ENCODE peak calls at places on chromosomes 13 and 19, in five cellular contexts. One of them, this sample, is unnamed.

GRCh38 chr19:7460562-7460966 is 28.3 kb downstream of the PEX11G start:
- DNase-seq in fibroblast of lung: peak; percentile 94
- DNase-seq in aorta: no peak
- DNase-seq in psoas muscle: no peak
- DNase-seq in BJ: no peak
- DNase-seq in this sample: no peak

GRCh38 chr19:35044317-35045117 is 3.0 kb downstream of the HPN start:
- DNase-seq in fibroblast of lung: peak; percentile 18
- DNase-seq in BJ: no peak
- DNase-seq in psoas muscle: peak; percentile 63
- DNase-seq in aorta: peak; percentile 65
- DNase-seq in this sample: peak; percentile 50

GRCh38 chr13:52377898-52378297 is 28.1 kb downstream of the THSD1 start:
- DNase-seq in psoas muscle: no peak
- DNase-seq in BJ: no peak
- DNase-seq in aorta: no peak
- DNase-seq in fibroblast of lung: no peak
- DNase-seq in this sample: no peak

GRCh38 chr13:97332725-97333124 is 101.2 kb upstream of the RAP2A start:
- DNase-seq in fibroblast of lung: no peak
- DNase-seq in psoas muscle: no peak
- DNase-seq in aorta: no peak
- DNase-seq in BJ: no peak
- DNase-seq in this sample: no peak

GRCh38 chr19:46076951-46077814 is 36.4 kb upstream of the IGFL4 start:
- DNase-seq in aorta: no peak
- DNase-seq in psoas muscle: no peak
- DNase-seq in fibroblast of lung: peak; percentile 75
- DNase-seq in BJ: no peak
- DNase-seq in this sample: peak; percentile 58

GRCh38 chr19:41997851-41998229 is 3.8 kb upstream of the ATP1A3 start:
- DNase-seq in aorta: no peak
- DNase-seq in fibroblast of lung: no peak
- DNase-seq in BJ: no peak
- DNase-seq in psoas muscle: no peak
- DNase-seq in this sample: no peak

GRCh38 chr19:19133985-19134384 is 4.3 kb downstream of the TMEM161A start:
- DNase-seq in psoas muscle: no peak
- DNase-seq in aorta: no peak
- DNase-seq in fibroblast of lung: no peak
- DNase-seq in BJ: no peak
- DNase-seq in this sample: no peak

GRCh38 chr13:69619651-69620050 is 488.0 kb upstream of the ATXN8OS start:
- DNase-seq in psoas muscle: no peak
- DNase-seq in aorta: no peak
- DNase-seq in fibroblast of lung: no peak
- DNase-seq in BJ: no peak
- DNase-seq in this sample: no peak

GRCh38 chr19:34452671-34453253 is 24.6 kb downstream of the UBA2 start:
- DNase-seq in aorta: no peak
- DNase-seq in fibroblast of lung: no peak
- DNase-seq in psoas muscle: no peak
- DNase-seq in BJ: no peak
- DNase-seq in this sample: no peak

GRCh38 chr19:38319421-38320258 is at the start of gene KCNK6:
- DNase-seq in fibroblast of lung: peak; percentile 35
- DNase-seq in aorta: peak; percentile 73
- DNase-seq in BJ: no peak
- DNase-seq in psoas muscle: peak; percentile 39
- DNase-seq in this sample: peak; percentile 40

GRCh38 chr13:80276371-80277289 is 64.3 kb downstream of the SPRY2 start:
- DNase-seq in BJ: no peak
- DNase-seq in aorta: no peak
- DNase-seq in fibroblast of lung: peak; percentile 79
- DNase-seq in psoas muscle: no peak
- DNase-seq in this sample: no peak

GRCh38 chr13:59744747-59745394 is 418.9 kb downstream of the DIAPH3 start:
- DNase-seq in fibroblast of lung: no peak
- DNase-seq in psoas muscle: no peak
- DNase-seq in BJ: no peak
- DNase-seq in aorta: no peak
- DNase-seq in this sample: no peak

GRCh38 chr13:112722433-112723250 is 32.8 kb downstream of the ATP11A start:
- DNase-seq in psoas muscle: no peak
- DNase-seq in BJ: no peak
- DNase-seq in fibroblast of lung: peak; percentile 96
- DNase-seq in aorta: no peak
- DNase-seq in this sample: peak; percentile 67

GRCh38 chr13:48643159-48643558 is 10.6 kb upstream of the CYSLTR2 start:
- DNase-seq in aorta: no peak
- DNase-seq in fibroblast of lung: no peak
- DNase-seq in BJ: no peak
- DNase-seq in psoas muscle: no peak
- DNase-seq in this sample: no peak

GRCh38 chr13:49457221-49457620 is 13.1 kb downstream of the SETDB2 start:
- DNase-seq in BJ: no peak
- DNase-seq in psoas muscle: no peak
- DNase-seq in fibroblast of lung: peak; percentile 50
- DNase-seq in aorta: peak; percentile 56
- DNase-seq in this sample: no peak

GRCh38 chr13:93254775-93255174 is 28.2 kb downstream of the GPC6 start:
- DNase-seq in aorta: no peak
- DNase-seq in psoas muscle: no peak
- DNase-seq in BJ: no peak
- DNase-seq in fibroblast of lung: peak; percentile 71
- DNase-seq in this sample: no peak

GRCh38 chr13:98658131-98658530 is 81.2 kb upstream of the STK24 start:
- DNase-seq in fibroblast of lung: no peak
- DNase-seq in BJ: no peak
- DNase-seq in psoas muscle: no peak
- DNase-seq in aorta: no peak
- DNase-seq in this sample: no peak

GRCh38 chr19:46970815-46971214 is 48.8 kb upstream of the NPAS1 start:
- DNase-seq in BJ: peak; percentile 94
- DNase-seq in psoas muscle: no peak
- DNase-seq in fibroblast of lung: peak; percentile 37
- DNase-seq in aorta: peak; percentile 30
- DNase-seq in this sample: no peak

GRCh38 chr13:87057807-87058520 is 613.2 kb upstream of the SLITRK5 start:
- DNase-seq in psoas muscle: no peak
- DNase-seq in aorta: no peak
- DNase-seq in BJ: no peak
- DNase-seq in fibroblast of lung: no peak
- DNase-seq in this sample: no peak

GRCh38 chr13:47546265-47546962 is 454.7 kb downstream of the SUCLA2 start:
- DNase-seq in aorta: no peak
- DNase-seq in psoas muscle: no peak
- DNase-seq in fibroblast of lung: no peak
- DNase-seq in BJ: no peak
- DNase-seq in this sample: no peak

GRCh38 chr13:85864963-85865530 is 65.8 kb upstream of the SLITRK6 start:
- DNase-seq in aorta: no peak
- DNase-seq in BJ: no peak
- DNase-seq in psoas muscle: no peak
- DNase-seq in fibroblast of lung: peak; percentile 3
- DNase-seq in this sample: no peak

GRCh38 chr13:113518080-113518803 is 27.7 kb upstream of the DCUN1D2 start:
- DNase-seq in fibroblast of lung: no peak
- DNase-seq in aorta: no peak
- DNase-seq in BJ: no peak
- DNase-seq in psoas muscle: no peak
- DNase-seq in this sample: no peak

GRCh38 chr13:79435549-79435948 is 29.5 kb upstream of the RBM26 start:
- DNase-seq in psoas muscle: no peak
- DNase-seq in fibroblast of lung: peak; percentile 83
- DNase-seq in BJ: peak; percentile 64
- DNase-seq in aorta: no peak
- DNase-seq in this sample: no peak

GRCh38 chr13:36151591-36151990 is 20.4 kb upstream of the DCLK1 start:
- DNase-seq in aorta: no peak
- DNase-seq in BJ: no peak
- DNase-seq in psoas muscle: no peak
- DNase-seq in fibroblast of lung: no peak
- DNase-seq in this sample: no peak

GRCh38 chr13:114140909-114141255 is 8.5 kb upstream of the RASA3 start:
- DNase-seq in aorta: no peak
- DNase-seq in BJ: no peak
- DNase-seq in psoas muscle: no peak
- DNase-seq in fibroblast of lung: no peak
- DNase-seq in this sample: no peak

GRCh38 chr13:100584901-100585300 is 3.7 kb downstream of the GGACT start:
- DNase-seq in aorta: no peak
- DNase-seq in psoas muscle: no peak
- DNase-seq in fibroblast of lung: peak; percentile 85
- DNase-seq in BJ: no peak
- DNase-seq in this sample: no peak

GRCh38 chr13:113187263-113187669 is 21.2 kb downstream of the PCID2 start:
- DNase-seq in aorta: peak; percentile 89
- DNase-seq in fibroblast of lung: peak; percentile 100
- DNase-seq in BJ: peak; percentile 99
- DNase-seq in psoas muscle: peak; percentile 93
- DNase-seq in this sample: peak; percentile 61

GRCh38 chr13:47241446-47241845 is 344.6 kb upstream of the HTR2A start:
- DNase-seq in psoas muscle: no peak
- DNase-seq in BJ: no peak
- DNase-seq in fibroblast of lung: no peak
- DNase-seq in aorta: no peak
- DNase-seq in this sample: no peak

GRCh38 chr19:2969104-2969504 is 8.3 kb upstream of the TLE6 start:
- DNase-seq in psoas muscle: no peak
- DNase-seq in BJ: no peak
- DNase-seq in aorta: no peak
- DNase-seq in fibroblast of lung: peak; percentile 11
- DNase-seq in this sample: peak; percentile 77

GRCh38 chr13:33367931-33368330 is 82.4 kb upstream of the STARD13 start:
- DNase-seq in fibroblast of lung: no peak
- DNase-seq in BJ: no peak
- DNase-seq in psoas muscle: no peak
- DNase-seq in aorta: no peak
- DNase-seq in this sample: no peak

GRCh38 chr13:33542309-33543088 is 256.9 kb upstream of the STARD13 start:
- DNase-seq in aorta: peak; percentile 99
- DNase-seq in psoas muscle: peak; percentile 99
- DNase-seq in BJ: peak; percentile 95
- DNase-seq in fibroblast of lung: peak; percentile 99
- DNase-seq in this sample: peak; percentile 99

GRCh38 chr19:55778331-55778730 is 9.4 kb downstream of the RFPL4AL1 start:
- DNase-seq in aorta: no peak
- DNase-seq in BJ: no peak
- DNase-seq in fibroblast of lung: no peak
- DNase-seq in psoas muscle: no peak
- DNase-seq in this sample: no peak

GRCh38 chr19:41993612-41994483 is at the start of gene ATP1A3:
- DNase-seq in BJ: no peak
- DNase-seq in fibroblast of lung: peak; percentile 30
- DNase-seq in psoas muscle: peak; percentile 46
- DNase-seq in aorta: no peak
- DNase-seq in this sample: no peak

GRCh38 chr19:44552324-44552723 is 22.8 kb upstream of the CEACAM20 start:
- DNase-seq in aorta: no peak
- DNase-seq in BJ: no peak
- DNase-seq in fibroblast of lung: no peak
- DNase-seq in psoas muscle: no peak
- DNase-seq in this sample: no peak

GRCh38 chr13:73171926-73172325 is 113.1 kb downstream of the KLF5 start:
- DNase-seq in psoas muscle: no peak
- DNase-seq in BJ: no peak
- DNase-seq in fibroblast of lung: peak; percentile 52
- DNase-seq in aorta: no peak
- DNase-seq in this sample: no peak

GRCh38 chr13:34900288-34900739 is 41.8 kb upstream of the NBEA start:
- DNase-seq in BJ: no peak
- DNase-seq in fibroblast of lung: no peak
- DNase-seq in aorta: no peak
- DNase-seq in psoas muscle: no peak
- DNase-seq in this sample: no peak
- H3K27me3 ChIP-seq in BJ: no peaks in the 10 kb centered on the region
- H3K27me3 ChIP-seq in fibroblast of lung: no peaks in the 10 kb centered on the region
- H3K27me3 ChIP-seq in aorta: no peaks in the 10 kb centered on the region
- H3K27me3 ChIP-seq in psoas muscle: no peaks in the 10 kb centered on the region
- H3K27me3 ChIP-seq in this sample: no peaks in the 10 kb centered on the region

DNA sequence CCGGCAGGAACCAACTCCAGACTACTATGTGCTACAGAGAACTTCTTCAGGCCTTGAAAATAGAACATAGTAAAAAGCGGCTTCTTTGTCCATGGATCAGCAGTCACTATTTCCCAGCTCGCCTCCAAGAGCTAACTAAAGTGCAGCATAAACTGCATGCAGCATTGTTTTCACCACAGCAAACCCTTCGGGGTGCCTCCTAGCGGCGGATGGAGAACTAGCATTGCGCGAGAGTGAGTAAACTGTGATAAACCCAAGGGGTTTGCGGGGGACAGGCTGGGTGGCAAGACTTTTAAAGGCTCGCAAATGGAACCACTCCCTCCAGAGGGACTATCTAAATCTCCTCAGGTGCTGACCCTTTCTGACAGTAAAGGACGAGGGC is 21.6 kb upstream of the SGCG start:
- DNase-seq in BJ: no peak
- DNase-seq in fibroblast of lung: peak; percentile 12
- DNase-seq in psoas muscle: peak; percentile 47
- DNase-seq in aorta: peak; percentile 66
- DNase-seq in this sample: no peak
- H3K27me3 ChIP-seq in BJ: peaks cover 4% of the 10 kb centered on the region
- H3K27me3 ChIP-seq in fibroblast of lung: peaks cover 10% of the 10 kb centered on the region
- H3K27me3 ChIP-seq in psoas muscle: no peaks in the 10 kb centered on the region
- H3K27me3 ChIP-seq in aorta: no peaks in the 10 kb centered on the region
- H3K27me3 ChIP-seq in this sample: no peaks in the 10 kb centered on the region

DNA sequence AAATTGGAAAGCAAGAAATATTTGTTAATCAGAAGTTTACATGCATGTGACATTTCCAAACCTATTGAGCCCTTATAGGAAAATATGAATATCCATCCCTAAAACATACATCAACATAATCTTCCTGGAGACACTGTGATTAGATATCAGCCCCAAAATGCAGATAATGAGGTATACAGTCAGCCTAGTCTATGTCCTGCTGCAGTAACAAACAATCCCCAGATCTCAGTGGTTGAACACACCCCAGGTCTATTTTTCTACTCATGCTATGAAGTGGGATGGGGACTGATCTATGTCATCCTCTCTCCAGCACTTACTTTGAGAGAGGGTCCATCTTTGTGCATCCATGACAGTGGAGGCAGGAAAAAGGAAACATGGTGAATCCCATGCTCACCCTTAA is 31.2 kb downstream of the CACNA1A start:
- DNase-seq in BJ: no peak
- DNase-seq in psoas muscle: no peak
- DNase-seq in aorta: no peak
- DNase-seq in fibroblast of lung: no peak
- DNase-seq in this sample: no peak
- H3K27me3 ChIP-seq in BJ: no peaks in the 10 kb centered on the region
- H3K27me3 ChIP-seq in psoas muscle: no peaks in the 10 kb centered on the region
- H3K27me3 ChIP-seq in aorta: peaks cover 2% of the 10 kb centered on the region
- H3K27me3 ChIP-seq in fibroblast of lung: no peaks in the 10 kb centered on the region
- H3K27me3 ChIP-seq in this sample: no peaks in the 10 kb centered on the region

DNA sequence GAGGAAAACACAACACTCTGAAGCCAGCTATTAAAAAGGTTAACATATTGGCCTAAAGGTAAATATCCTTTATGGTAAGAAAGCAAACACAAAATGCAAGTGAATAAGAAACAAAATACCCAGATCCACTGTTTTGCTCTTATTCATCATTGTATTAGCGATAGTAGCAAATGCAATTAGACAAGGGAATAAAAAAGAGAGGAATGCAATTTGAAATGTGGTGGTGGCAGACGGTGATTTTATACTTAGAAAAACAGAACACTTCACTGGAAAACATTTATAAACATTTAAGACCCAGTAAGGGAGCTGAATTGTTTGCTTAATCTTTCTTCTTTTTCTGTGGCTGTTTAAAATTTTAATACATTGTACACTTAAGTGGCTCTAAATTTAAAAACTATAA is 17.2 kb upstream of the CYP4F2 start:
- DNase-seq in psoas muscle: no peak
- DNase-seq in aorta: no peak
- DNase-seq in BJ: no peak
- DNase-seq in fibroblast of lung: no peak
- DNase-seq in this sample: no peak
- H3K27me3 ChIP-seq in psoas muscle: no peaks in the 10 kb centered on the region
- H3K27me3 ChIP-seq in aorta: no peaks in the 10 kb centered on the region
- H3K27me3 ChIP-seq in BJ: no peaks in the 10 kb centered on the region
- H3K27me3 ChIP-seq in fibroblast of lung: no peaks in the 10 kb centered on the region
- H3K27me3 ChIP-seq in this sample: peaks cover 19% of the 10 kb centered on the region